ENCODE peak calls at places on chromosomes 5 and 9, in four cellular contexts. L, Z, B and F are unnamed samples.

GRCh38 chr9:93212409-93212808 is 28.5 kb downstream of the WNK2 start:
- DNase-seq in B (no peak), Z (no peak), L (no peak), F (no peak)

GRCh38 chr5:125059255-125060050 is 313.0 kb upstream of the ZNF608 start:
- DNase-seq in L (no peak), Z (peak; percentile 71), B (no peak), F (no peak)

GRCh38 chr5:89289604-89290003 is 406.6 kb upstream of the MEF2C start:
- DNase-seq in L (no peak), Z (no peak), B (no peak), F (no peak)

GRCh38 chr5:119318256-119318914 is 37.4 kb upstream of the TNFAIP8 start:
- DNase-seq in L (no peak), B (no peak), Z (no peak), F (no peak)

GRCh38 chr5:109485030-109485429 is 75.3 kb upstream of the PJA2 start:
- DNase-seq in B (no peak), L (peak; percentile 74), Z (peak; percentile 89), F (peak; percentile 8)

GRCh38 chr5:91007780-91008402 is 375.2 kb downstream of the ARRDC3 start:
- DNase-seq in B (no peak), L (no peak), Z (no peak), F (no peak)

GRCh38 chr5:147093138-147093537 is 141.7 kb upstream of the STK32A start:
- DNase-seq in Z (no peak), B (no peak), L (no peak), F (no peak)

GRCh38 chr5:32190094-32190493 is 16.0 kb upstream of the GOLPH3 start:
- DNase-seq in L (no peak), Z (no peak), B (no peak), F (no peak)

GRCh38 chr9:124248992-124249391 is 8.8 kb upstream of the NEK6 start:
- DNase-seq in L (no peak), Z (no peak), B (no peak), F (no peak)

GRCh38 chr5:151798674-151799073 is 26.9 kb downstream of the G3BP1 start:
- DNase-seq in B (no peak), Z (no peak), L (no peak), F (no peak)

GRCh38 chr9:130835441-130836298 is 616 bp downstream of the ABL1 start:
- DNase-seq in B (peak; percentile 23), Z (peak; percentile 13), L (peak; percentile 67), F (peak; percentile 44)

GRCh38 chr5:150624334-150625163 is 15.9 kb upstream of the SYNPO start:
- DNase-seq in Z (no peak), L (no peak), B (no peak), F (no peak)

GRCh38 chr9:69234683-69235082 is 60.6 kb downstream of the TJP2 start:
- DNase-seq in B (no peak), L (no peak), Z (no peak), F (no peak)

GRCh38 chr5:94698189-94698588 is 79.7 kb downstream of the SLF1 start:
- DNase-seq in Z (no peak), B (no peak), L (no peak), F (no peak)

GRCh38 chr5:133859073-133859472 is 109.4 kb downstream of the C5orf15 start:
- DNase-seq in Z (no peak), L (no peak), B (no peak), F (no peak)

GRCh38 chr5:143585970-143586369 is 182.5 kb upstream of the NR3C1 start:
- DNase-seq in B (no peak), Z (no peak), L (no peak), F (no peak)

GRCh38 chr5:62466228-62466627 is 53.7 kb downstream of the IPO11 start:
- DNase-seq in B (no peak), L (no peak), Z (no peak), F (no peak)

GRCh38 chr5:72956324-72957140 is 691 bp downstream of the FCHO2 start:
- DNase-seq in L (peak; percentile 77), Z (peak; percentile 65), B (peak; percentile 11), F (peak; percentile 19)

GRCh38 chr9:129557192-129558036 is 63.5 kb downstream of the C9orf50 start:
- DNase-seq in B (no peak), L (no peak), Z (no peak), F (no peak)

GRCh38 chr5:115666023-115666422 is 40.2 kb upstream of the TMED7 start:
- DNase-seq in Z (no peak), B (no peak), L (no peak), F (no peak)

GRCh38 chr9:136821333-136822031 is 13.7 kb downstream of the RABL6 start:
- DNase-seq in B (no peak), L (peak; percentile 53), Z (no peak), F (no peak)

GRCh38 chr9:9091387-9091786 is 1291.8 kb upstream of the DMAC1 start:
- DNase-seq in B (no peak), Z (no peak), L (no peak), F (no peak)

GRCh38 chr5:74866653-74867162 is 521 bp upstream of the FAM169A start:
- DNase-seq in L (no peak), B (no peak), Z (no peak), F (no peak)

GRCh38 chr9:16925426-16925825 is 55.0 kb upstream of the BNC2 start:
- DNase-seq in B (no peak), Z (no peak), L (no peak), F (no peak)

GRCh38 chr9:101514056-101514455 is 19.6 kb upstream of the RNF20 start:
- DNase-seq in B (no peak), Z (no peak), L (no peak), F (no peak)

GRCh38 chr5:35861718-35862117 is 5.0 kb downstream of the IL7R start:
- DNase-seq in L (no peak), B (no peak), Z (no peak), F (no peak)

GRCh38 chr5:39331993-39332392 is 32.3 kb downstream of the C9 start:
- DNase-seq in B (no peak), Z (no peak), L (no peak), F (no peak)